ENCODE peak calls at places on chromosome 3, in eight cellular contexts. One of them, this sample, is unnamed.

GRCh38 chr3:40313975-40314860 is 4.7 kb downstream of the EIF1B start:
- DNase-seq in SK-N-SH: no peak
- DNase-seq in neural crest cell: no peak
- DNase-seq in cardiac fibroblast: peak; percentile 32
- DNase-seq in vagina: no peak
- DNase-seq in osteocyte: no peak
- DNase-seq in gastrocnemius medialis: peak; percentile 28
- DNase-seq in progenitor cell of endocrine pancreas: no peak
- DNase-seq in this sample: no peak

GRCh38 chr3:179068779-179069530 is 2.7 kb downstream of the ZMAT3 start:
- DNase-seq in SK-N-SH: peak; percentile 35
- DNase-seq in neural crest cell: no peak
- DNase-seq in cardiac fibroblast: peak; percentile 56
- DNase-seq in vagina: no peak
- DNase-seq in osteocyte: no peak
- DNase-seq in gastrocnemius medialis: no peak
- DNase-seq in progenitor cell of endocrine pancreas: no peak
- DNase-seq in this sample: no peak

GRCh38 chr3:89107461-89108035 is at the start of gene EPHA3:
- DNase-seq in SK-N-SH: peak; percentile 67
- DNase-seq in neural crest cell: peak; percentile 70
- DNase-seq in cardiac fibroblast: peak; percentile 63
- DNase-seq in vagina: no peak
- DNase-seq in osteocyte: peak; percentile 85
- DNase-seq in gastrocnemius medialis: peak; percentile 37
- DNase-seq in progenitor cell of endocrine pancreas: peak; percentile 14
- DNase-seq in this sample: peak; percentile 73

GRCh38 chr3:22263042-22263441 is 512.0 kb upstream of the ZNF385D start:
- DNase-seq in SK-N-SH: no peak
- DNase-seq in neural crest cell: no peak
- DNase-seq in cardiac fibroblast: peak; percentile 91
- DNase-seq in vagina: no peak
- DNase-seq in osteocyte: no peak
- DNase-seq in gastrocnemius medialis: no peak
- DNase-seq in progenitor cell of endocrine pancreas: no peak
- DNase-seq in this sample: no peak

GRCh38 chr3:44065311-44065710 is 176.4 kb upstream of the TOPAZ1 start:
- DNase-seq in SK-N-SH: peak; percentile 64
- DNase-seq in neural crest cell: no peak
- DNase-seq in cardiac fibroblast: peak; percentile 22
- DNase-seq in vagina: peak; percentile 8
- DNase-seq in osteocyte: no peak
- DNase-seq in gastrocnemius medialis: no peak
- DNase-seq in progenitor cell of endocrine pancreas: no peak
- DNase-seq in this sample: no peak

GRCh38 chr3:82707035-82707434 is 945.6 kb upstream of the GBE1 start:
- DNase-seq in SK-N-SH: no peak
- DNase-seq in neural crest cell: no peak
- DNase-seq in cardiac fibroblast: no peak
- DNase-seq in vagina: no peak
- DNase-seq in osteocyte: no peak
- DNase-seq in gastrocnemius medialis: no peak
- DNase-seq in progenitor cell of endocrine pancreas: no peak
- DNase-seq in this sample: no peak

GRCh38 chr3:151827816-151828215 is 13.9 kb downstream of the AADAC start:
- DNase-seq in SK-N-SH: no peak
- DNase-seq in neural crest cell: no peak
- DNase-seq in cardiac fibroblast: no peak
- DNase-seq in vagina: no peak
- DNase-seq in osteocyte: no peak
- DNase-seq in gastrocnemius medialis: no peak
- DNase-seq in progenitor cell of endocrine pancreas: no peak
- DNase-seq in this sample: no peak

GRCh38 chr3:22836131-22836530 is 367.0 kb upstream of the UBE2E2 start:
- DNase-seq in SK-N-SH: no peak
- DNase-seq in neural crest cell: no peak
- DNase-seq in cardiac fibroblast: no peak
- DNase-seq in vagina: no peak
- DNase-seq in osteocyte: no peak
- DNase-seq in gastrocnemius medialis: no peak
- DNase-seq in progenitor cell of endocrine pancreas: no peak
- DNase-seq in this sample: no peak

GRCh38 chr3:42185044-42185443 is 80.9 kb downstream of the CCK start:
- DNase-seq in SK-N-SH: no peak
- DNase-seq in neural crest cell: no peak
- DNase-seq in cardiac fibroblast: no peak
- DNase-seq in vagina: no peak
- DNase-seq in osteocyte: no peak
- DNase-seq in gastrocnemius medialis: no peak
- DNase-seq in progenitor cell of endocrine pancreas: no peak
- DNase-seq in this sample: no peak

GRCh38 chr3:174700736-174701135 is 158.4 kb upstream of the NAALADL2 start:
- DNase-seq in SK-N-SH: no peak
- DNase-seq in neural crest cell: no peak
- DNase-seq in cardiac fibroblast: no peak
- DNase-seq in vagina: no peak
- DNase-seq in osteocyte: no peak
- DNase-seq in gastrocnemius medialis: no peak
- DNase-seq in progenitor cell of endocrine pancreas: no peak
- DNase-seq in this sample: no peak

GRCh38 chr3:99344216-99344615 is 294.2 kb upstream of the COL8A1 start:
- DNase-seq in SK-N-SH: no peak
- DNase-seq in neural crest cell: no peak
- DNase-seq in cardiac fibroblast: peak; percentile 17
- DNase-seq in vagina: no peak
- DNase-seq in osteocyte: no peak
- DNase-seq in gastrocnemius medialis: no peak
- DNase-seq in progenitor cell of endocrine pancreas: no peak
- DNase-seq in this sample: no peak

GRCh38 chr3:136075816-136076215 is 110.3 kb downstream of the PPP2R3A start:
- DNase-seq in SK-N-SH: no peak
- DNase-seq in neural crest cell: no peak
- DNase-seq in cardiac fibroblast: peak; percentile 61
- DNase-seq in vagina: no peak
- DNase-seq in osteocyte: no peak
- DNase-seq in gastrocnemius medialis: peak; percentile 55
- DNase-seq in progenitor cell of endocrine pancreas: no peak
- DNase-seq in this sample: no peak

GRCh38 chr3:134369861-134370596 is 4.2 kb downstream of the AMOTL2 start:
- DNase-seq in SK-N-SH: no peak
- DNase-seq in neural crest cell: no peak
- DNase-seq in cardiac fibroblast: no peak
- DNase-seq in vagina: no peak
- DNase-seq in osteocyte: no peak
- DNase-seq in gastrocnemius medialis: no peak
- DNase-seq in progenitor cell of endocrine pancreas: no peak
- DNase-seq in this sample: peak; percentile 7

GRCh38 chr3:55060921-55061555 is 133.2 kb upstream of the LRTM1 start:
- DNase-seq in SK-N-SH: no peak
- DNase-seq in neural crest cell: no peak
- DNase-seq in cardiac fibroblast: no peak
- DNase-seq in vagina: no peak
- DNase-seq in osteocyte: no peak
- DNase-seq in gastrocnemius medialis: no peak
- DNase-seq in progenitor cell of endocrine pancreas: no peak
- DNase-seq in this sample: no peak

GRCh38 chr3:108441081-108441507 is 69.3 kb downstream of the MYH15 start:
- DNase-seq in SK-N-SH: peak; percentile 39
- DNase-seq in neural crest cell: peak; percentile 4
- DNase-seq in cardiac fibroblast: no peak
- DNase-seq in vagina: no peak
- DNase-seq in osteocyte: no peak
- DNase-seq in gastrocnemius medialis: no peak
- DNase-seq in progenitor cell of endocrine pancreas: no peak
- DNase-seq in this sample: no peak

GRCh38 chr3:111903067-111903511 is 44.0 kb downstream of the PHLDB2 start:
- DNase-seq in SK-N-SH: no peak
- DNase-seq in neural crest cell: no peak
- DNase-seq in cardiac fibroblast: peak; percentile 96
- DNase-seq in vagina: no peak
- DNase-seq in osteocyte: no peak
- DNase-seq in gastrocnemius medialis: no peak
- DNase-seq in progenitor cell of endocrine pancreas: no peak
- DNase-seq in this sample: no peak

GRCh38 chr3:183192650-183193300 is 30.2 kb upstream of the LAMP3 start:
- DNase-seq in SK-N-SH: no peak
- DNase-seq in neural crest cell: no peak
- DNase-seq in cardiac fibroblast: no peak
- DNase-seq in vagina: no peak
- DNase-seq in osteocyte: no peak
- DNase-seq in gastrocnemius medialis: no peak
- DNase-seq in progenitor cell of endocrine pancreas: no peak
- DNase-seq in this sample: no peak

GRCh38 chr3:47802734-47803477 is at the start of gene DHX30:
- DNase-seq in SK-N-SH: peak; percentile 94
- DNase-seq in neural crest cell: peak; percentile 77
- DNase-seq in cardiac fibroblast: peak; percentile 87
- DNase-seq in vagina: no peak
- DNase-seq in osteocyte: peak; percentile 93
- DNase-seq in gastrocnemius medialis: peak; percentile 81
- DNase-seq in progenitor cell of endocrine pancreas: peak; percentile 76
- DNase-seq in this sample: peak; percentile 73

GRCh38 chr3:9870978-9871377 is 9.1 kb downstream of the CIDEC start:
- DNase-seq in SK-N-SH: no peak
- DNase-seq in neural crest cell: no peak
- DNase-seq in cardiac fibroblast: peak; percentile 83
- DNase-seq in vagina: no peak
- DNase-seq in osteocyte: no peak
- DNase-seq in gastrocnemius medialis: no peak
- DNase-seq in progenitor cell of endocrine pancreas: no peak
- DNase-seq in this sample: no peak

GRCh38 chr3:29384640-29385039 is 103.8 kb downstream of the RBMS3 start:
- DNase-seq in SK-N-SH: peak; percentile 34
- DNase-seq in neural crest cell: no peak
- DNase-seq in cardiac fibroblast: peak; percentile 91
- DNase-seq in vagina: no peak
- DNase-seq in osteocyte: no peak
- DNase-seq in gastrocnemius medialis: no peak
- DNase-seq in progenitor cell of endocrine pancreas: no peak
- DNase-seq in this sample: no peak

GRCh38 chr3:46578973-46579755 is 13.1 kb upstream of the LRRC2 start:
- DNase-seq in SK-N-SH: no peak
- DNase-seq in neural crest cell: no peak
- DNase-seq in cardiac fibroblast: no peak
- DNase-seq in vagina: no peak
- DNase-seq in osteocyte: peak; percentile 10
- DNase-seq in gastrocnemius medialis: no peak
- DNase-seq in progenitor cell of endocrine pancreas: no peak
- DNase-seq in this sample: no peak

GRCh38 chr3:195035345-195036202 is 235.4 kb downstream of the XXYLT1 start:
- DNase-seq in SK-N-SH: peak; percentile 49
- DNase-seq in neural crest cell: no peak
- DNase-seq in cardiac fibroblast: no peak
- DNase-seq in vagina: no peak
- DNase-seq in osteocyte: no peak
- DNase-seq in gastrocnemius medialis: no peak
- DNase-seq in progenitor cell of endocrine pancreas: no peak
- DNase-seq in this sample: no peak

GRCh38 chr3:141360888-141361598 is 7.3 kb upstream of the ZBTB38 start:
- DNase-seq in SK-N-SH: peak; percentile 70
- DNase-seq in neural crest cell: no peak
- DNase-seq in cardiac fibroblast: peak; percentile 93
- DNase-seq in vagina: no peak
- DNase-seq in osteocyte: no peak
- DNase-seq in gastrocnemius medialis: no peak
- DNase-seq in progenitor cell of endocrine pancreas: no peak
- DNase-seq in this sample: no peak

GRCh38 chr3:127077506-127078064 is 94.7 kb downstream of the PLXNA1 start:
- DNase-seq in SK-N-SH: no peak
- DNase-seq in neural crest cell: no peak
- DNase-seq in cardiac fibroblast: no peak
- DNase-seq in vagina: no peak
- DNase-seq in osteocyte: no peak
- DNase-seq in gastrocnemius medialis: no peak
- DNase-seq in progenitor cell of endocrine pancreas: no peak
- DNase-seq in this sample: no peak
- TF ChIP-seq CTCF in SK-N-SH: no peak
- TF ChIP-seq CTCF in neural crest cell: no peak
- TF ChIP-seq CTCF in cardiac fibroblast: no peak
- TF ChIP-seq CTCF in vagina: no peak
- TF ChIP-seq CTCF in osteocyte: no peak
- TF ChIP-seq CTCF in gastrocnemius medialis: no peak
- TF ChIP-seq CTCF in progenitor cell of endocrine pancreas: no peak
- TF ChIP-seq CTCF in this sample: no peak

DNA sequence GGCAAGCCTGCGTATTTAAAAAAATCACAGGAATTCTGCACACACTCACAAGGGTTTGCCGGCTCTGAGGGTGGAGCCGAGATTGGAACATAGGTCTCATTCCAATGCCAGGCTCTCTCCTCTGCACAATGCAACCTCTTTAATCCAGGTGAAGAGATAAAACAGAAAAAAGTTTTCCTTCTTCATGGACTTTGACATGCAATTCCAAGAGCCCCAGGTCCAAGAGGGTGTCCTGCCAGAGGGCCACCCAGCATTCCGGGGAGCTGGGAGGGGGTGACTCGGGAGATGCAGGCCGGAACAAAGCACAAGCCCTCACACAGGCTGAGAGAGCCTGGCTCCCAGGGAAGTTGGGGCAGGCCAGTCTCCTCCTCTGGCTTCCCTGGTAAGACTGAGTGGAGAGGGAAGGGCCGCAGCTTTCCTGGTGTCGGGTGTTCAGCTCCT is 6.7 kb upstream of the SLC12A8 start:
- DNase-seq in SK-N-SH: no peak
- DNase-seq in neural crest cell: no peak
- DNase-seq in cardiac fibroblast: no peak
- DNase-seq in vagina: no peak
- DNase-seq in osteocyte: no peak
- DNase-seq in gastrocnemius medialis: no peak
- DNase-seq in progenitor cell of endocrine pancreas: no peak
- DNase-seq in this sample: no peak
- TF ChIP-seq CTCF in SK-N-SH: no peak
- TF ChIP-seq CTCF in neural crest cell: no peak
- TF ChIP-seq CTCF in cardiac fibroblast: no peak
- TF ChIP-seq CTCF in vagina: no peak
- TF ChIP-seq CTCF in osteocyte: no peak
- TF ChIP-seq CTCF in gastrocnemius medialis: no peak
- TF ChIP-seq CTCF in progenitor cell of endocrine pancreas: no peak
- TF ChIP-seq CTCF in this sample: no peak

DNA sequence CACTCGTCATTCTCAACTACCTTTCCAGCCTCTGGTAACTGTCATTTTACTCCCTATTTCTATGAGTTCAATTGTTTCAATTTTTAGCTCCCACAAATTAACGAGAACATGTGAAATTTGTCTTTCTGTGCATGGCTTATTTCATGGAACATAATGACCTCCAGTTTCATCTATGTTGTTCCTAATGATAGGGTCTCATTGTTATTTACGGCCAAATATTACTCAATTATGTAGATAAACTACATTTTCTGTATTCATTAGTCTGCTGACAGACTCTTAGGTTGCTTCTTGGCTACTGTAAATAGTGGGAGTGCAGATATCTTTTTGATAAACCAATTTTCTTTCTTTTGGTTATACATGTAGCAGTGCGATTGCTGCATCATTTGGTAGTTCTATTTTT is 374.9 kb upstream of the ROBO1 start:
- DNase-seq in SK-N-SH: no peak
- DNase-seq in neural crest cell: no peak
- DNase-seq in cardiac fibroblast: no peak
- DNase-seq in vagina: no peak
- DNase-seq in osteocyte: no peak
- DNase-seq in gastrocnemius medialis: no peak
- DNase-seq in progenitor cell of endocrine pancreas: no peak
- DNase-seq in this sample: no peak
- TF ChIP-seq CTCF in SK-N-SH: no peak
- TF ChIP-seq CTCF in neural crest cell: no peak
- TF ChIP-seq CTCF in cardiac fibroblast: no peak
- TF ChIP-seq CTCF in vagina: no peak
- TF ChIP-seq CTCF in osteocyte: no peak
- TF ChIP-seq CTCF in gastrocnemius medialis: no peak
- TF ChIP-seq CTCF in progenitor cell of endocrine pancreas: no peak
- TF ChIP-seq CTCF in this sample: no peak

GRCh38 chr3:17810759-17811158 is 68.3 kb upstream of the TBC1D5 start:
- DNase-seq in SK-N-SH: no peak
- DNase-seq in neural crest cell: no peak
- DNase-seq in cardiac fibroblast: peak; percentile 66
- DNase-seq in vagina: no peak
- DNase-seq in osteocyte: no peak
- DNase-seq in gastrocnemius medialis: no peak
- DNase-seq in progenitor cell of endocrine pancreas: no peak
- DNase-seq in this sample: no peak
- TF ChIP-seq CTCF in SK-N-SH: peak; percentile 54
- TF ChIP-seq CTCF in neural crest cell: no peak
- TF ChIP-seq CTCF in cardiac fibroblast: peak; percentile 45
- TF ChIP-seq CTCF in vagina: no peak
- TF ChIP-seq CTCF in osteocyte: peak; percentile 35
- TF ChIP-seq CTCF in gastrocnemius medialis: peak; percentile 23
- TF ChIP-seq CTCF in progenitor cell of endocrine pancreas: no peak
- TF ChIP-seq CTCF in this sample: no peak